ENCODE peak calls at places on chromosome 10, in ten cellular contexts. C, E, K, N, Z, Q, P, R, O and S are unnamed samples.
A peak's percentile ranks its signal among the peaks of the same experiment; 100 is the strongest.

GRCh38 chr10:50360486-50360885 is 109.2 kb upstream of the ASAH2 start:
- DNase-seq in C (no peak), K (no peak), N (no peak), Q (no peak), O (no peak), E (no peak), Z (no peak), P (no peak), R (no peak), S (no peak)

GRCh38 chr10:31194986-31195385 is 124.0 kb upstream of the ZEB1 start:
- DNase-seq in R (no peak), Z (no peak), P (no peak), K (no peak), E (no peak), C (no peak), Q (no peak), N (no peak), O (no peak), S (no peak)

GRCh38 chr10:131129544-131129943 is 182.0 kb downstream of the TCERG1L start:
- DNase-seq in Q (no peak), R (no peak), K (peak; percentile 22), N (no peak), O (no peak), C (peak; percentile 42), E (no peak), Z (no peak), P (no peak), S (no peak)

GRCh38 chr10:20957744-20958143 is 60.6 kb upstream of the NEBL start:
- DNase-seq in K (no peak), E (no peak), P (no peak), N (no peak), Z (no peak), O (no peak), C (no peak), Q (no peak), R (no peak), S (no peak)

GRCh38 chr10:132443605-132443997 is 46.6 kb downstream of the PWWP2B start:
- DNase-seq in C (no peak), O (no peak), N (peak; percentile 66), Q (peak; percentile 61), Z (no peak), E (no peak), K (no peak), R (no peak), P (peak; percentile 48), S (no peak)

GRCh38 chr10:119022846-119023552 is 6.5 kb upstream of the NANOS1 start:
- DNase-seq in O (no peak), Q (no peak), C (no peak), E (no peak), K (no peak), R (no peak), P (peak; percentile 80), N (no peak), Z (no peak), S (peak; percentile 50)

GRCh38 chr10:75165684-75166622 is 44.6 kb upstream of the VDAC2 start:
- DNase-seq in P (no peak), K (no peak), C (no peak), R (no peak), Q (no peak), N (no peak), Z (no peak), E (no peak), O (no peak), S (no peak)

GRCh38 chr10:97553575-97554100 is 18.9 kb upstream of the ANKRD2 start:
- DNase-seq in R (peak; percentile 71), O (peak; percentile 66), Q (peak; percentile 42), Z (no peak), P (peak; percentile 90), E (peak; percentile 74), K (peak; percentile 10), N (peak; percentile 19), C (peak; percentile 45), S (peak; percentile 70)

GRCh38 chr10:29408847-29409240 is 120.0 kb downstream of the LYZL1 start:
- DNase-seq in P (no peak), Q (no peak), C (no peak), Z (no peak), N (no peak), R (no peak), K (no peak), O (no peak), E (no peak), S (no peak)

GRCh38 chr10:98308602-98309365 is 40.8 kb upstream of the LOXL4 start:
- DNase-seq in N (no peak), K (no peak), E (no peak), Z (no peak), Q (no peak), O (no peak), P (no peak), R (no peak), C (no peak), S (no peak)

GRCh38 chr10:75544381-75544780 is 113.0 kb downstream of the LRMDA start:
- DNase-seq in P (no peak), N (no peak), K (no peak), E (no peak), Q (no peak), C (no peak), O (no peak), Z (no peak), R (no peak), S (no peak)

GRCh38 chr10:104300736-104301292 is 31.8 kb downstream of the GSTO2 start:
- DNase-seq in P (peak; percentile 87), Z (no peak), N (no peak), K (peak; percentile 57), C (peak; percentile 30), O (peak; percentile 50), Q (no peak), E (no peak), R (peak; percentile 68), S (peak; percentile 83)

GRCh38 chr10:62239994-62240393 is 28.6 kb downstream of the RTKN2 start:
- DNase-seq in O (no peak), N (no peak), K (no peak), Q (no peak), R (no peak), E (no peak), Z (no peak), P (peak; percentile 17), C (no peak), S (no peak)